ENCODE peak calls at places on chromosome X, in seven cellular contexts. J is AG20443, B is psoas muscle, R is ureter, N is NCI-H1092, X is smooth muscle cell of the brain vasculature, V is body of pancreas. U is an unnamed sample.

GRCh38 chrX:116204947-116205346 is 34.4 kb downstream of the AGTR2 start:
- DNase-seq in R (no peak), V (no peak), J (peak), B (no peak), X (no peak), N (no peak), U (peak)

GRCh38 chrX:13669246-13669689 is 16.3 kb downstream of the TCEANC start:
- DNase-seq in J (peak), B (peak), R (peak), N (no peak), X (peak), V (peak), U (peak)

GRCh38 chrX:124540474-124540873 is 194.1 kb downstream of the SH2D1A start:
- DNase-seq in V (no peak), R (no peak), B (no peak), J (no peak), N (no peak), X (no peak), U (no peak)

GRCh38 chrX:28016823-28017222 is 35.6 kb upstream of the DCAF8L1 start:
- DNase-seq in J (no peak), V (no peak), N (no peak), B (no peak), X (no peak), R (no peak), U (no peak)

GRCh38 chrX:43592597-43592996 is 63.5 kb upstream of the MAOA start:
- DNase-seq in V (peak), N (no peak), J (no peak), R (no peak), B (no peak), X (no peak), U (no peak)

GRCh38 chrX:123086768-123087167 is 97.3 kb upstream of the GRIA3 start:
- DNase-seq in V (no peak), B (no peak), X (no peak), J (no peak), N (no peak), R (no peak), U (no peak)

GRCh38 chrX:25112156-25112555 is 96.4 kb upstream of the ARX start:
- DNase-seq in B (no peak), J (no peak), V (no peak), N (no peak), R (no peak), X (no peak), U (no peak)

GRCh38 chrX:115957862-115958490 is 212.6 kb upstream of the AGTR2 start:
- DNase-seq in R (no peak), J (no peak), N (peak), V (peak), X (no peak), B (no peak), U (no peak)

GRCh38 chrX:108426262-108426661 is 12.0 kb downstream of the COL4A6 start:
- DNase-seq in J (no peak), X (no peak), B (no peak), R (no peak), V (no peak), N (no peak), U (no peak)

GRCh38 chrX:130173190-130173895 is 1.6 kb downstream of the RAB33A start:
- DNase-seq in J (peak), R (no peak), V (no peak), N (no peak), B (peak), X (no peak), U (peak)

GRCh38 chrX:15834051-15834450 is 20.6 kb downstream of the AP1S2 start:
- DNase-seq in R (no peak), J (no peak), B (no peak), N (no peak), X (no peak), V (no peak), U (no peak)

GRCh38 chrX:140318306-140318705 is 186.6 kb downstream of the SOX3 start:
- DNase-seq in R (no peak), X (no peak), B (no peak), N (no peak), V (no peak), J (peak), U (peak)

GRCh38 chrX:37405954-37406353 is 56.8 kb downstream of the PRRG1 start:
- DNase-seq in N (no peak), V (no peak), X (no peak), J (no peak), B (no peak), R (no peak), U (peak)

GRCh38 chrX:154546354-154547244 is at the start of gene G6PD:
- DNase-seq in J (peak), B (peak), N (peak), R (no peak), V (peak), X (no peak), U (peak)

GRCh38 chrX:69293776-69294601 is 128.7 kb upstream of the PJA1 start:
- DNase-seq in R (no peak), X (no peak), V (no peak), J (no peak), N (no peak), B (no peak), U (no peak)

GRCh38 chrX:145751943-145752342 is 65.7 kb upstream of the SLITRK2 start:
- DNase-seq in J (no peak), B (no peak), V (peak), X (no peak), R (no peak), N (no peak), U (peak)

GRCh38 chrX:110081740-110082139 is 78.8 kb downstream of the TMEM164 start:
- DNase-seq in V (peak), R (no peak), B (peak), N (peak), X (no peak), J (no peak), U (no peak)

GRCh38 chrX:71365356-71365875 is 741 bp upstream of the TAF1 start:
- DNase-seq in B (no peak), R (no peak), V (no peak), X (no peak), J (no peak), N (no peak), U (no peak)

GRCh38 chrX:137562096-137562495 is 3.8 kb upstream of the ZIC3 start:
- DNase-seq in N (no peak), B (no peak), X (no peak), V (no peak), J (no peak), R (no peak), U (no peak)

GRCh38 chrX:51825432-51825831 is 68.0 kb upstream of the MAGED1 start:
- DNase-seq in R (no peak), N (no peak), X (no peak), B (no peak), J (no peak), V (no peak), U (no peak)

GRCh38 chrX:154712781-154713391 is 38.0 kb downstream of the GAB3 start:
- DNase-seq in R (no peak), V (no peak), J (peak), B (no peak), N (no peak), X (no peak), U (peak)

GRCh38 chrX:107845625-107846024 is 20.0 kb downstream of the MID2 start:
- DNase-seq in N (no peak), R (no peak), V (no peak), X (no peak), J (no peak), B (no peak), U (no peak)

GRCh38 chrX:103107836-103108235 is 14.9 kb upstream of the NXF3 start:
- DNase-seq in J (no peak), B (no peak), V (peak), X (no peak), N (no peak), R (no peak), U (peak)

GRCh38 chrX:253451-254297 is 27.5 kb upstream of the PLCXD1 start:
- DNase-seq in R (no peak), N (no peak), B (no peak), V (no peak), X (no peak), J (no peak), U (no peak)

U was measured in fibroblast of the aortic adventitia.